ENCODE peak calls at places on chromosome 9, in four cellular contexts. L is spleen, F is frontal cortex, C is COR-L47. M is an unnamed sample.

GRCh38 chr9:123354806-123355508 is 1.0 kb upstream of the CRB2 start:
- DNase-seq in L (no peak), F (peak), C (no peak), M (no peak)

GRCh38 chr9:134136117-134136996 is 475 bp downstream of the WDR5 start:
- DNase-seq in F (peak), L (no peak), C (no peak), M (no peak)

GRCh38 chr9:71442937-71443336 is 321.5 kb upstream of the TRPM3 start:
- DNase-seq in C (no peak), L (no peak), F (no peak), M (no peak)

GRCh38 chr9:119898316-119898715 is 529.1 kb upstream of the BRINP1 start:
- DNase-seq in L (no peak), F (no peak), C (no peak), M (no peak)

GRCh38 chr9:19498015-19498414 is 89.2 kb downstream of the ACER2 start:
- DNase-seq in F (no peak), L (no peak), C (no peak), M (no peak)

GRCh38 chr9:34991833-34992375 is 2.4 kb downstream of the DNAJB5 start:
- DNase-seq in L (no peak), C (no peak), F (no peak), M (peak)

GRCh38 chr9:98879094-98879957 is 64.4 kb upstream of the COL15A1 start:
- DNase-seq in C (no peak), F (no peak), L (no peak), M (no peak)

GRCh38 chr9:122203995-122204394 is 24.8 kb downstream of the LHX6 start:
- DNase-seq in C (no peak), F (no peak), L (no peak), M (no peak)

GRCh38 chr9:116700882-116701836 is 14.1 kb downstream of the TRIM32 start:
- DNase-seq in F (no peak), L (no peak), C (no peak), M (no peak)

GRCh38 chr9:127809562-127810377 is 7.1 kb downstream of the FPGS start:
- DNase-seq in L (no peak), C (no peak), F (peak), M (peak)

GRCh38 chr9:3736186-3736585 is 210.4 kb upstream of the RFX3 start:
- DNase-seq in C (no peak), F (no peak), L (no peak), M (no peak)

GRCh38 chr9:90702431-90702830 is 59.8 kb upstream of the DIRAS2 start:
- DNase-seq in C (no peak), L (no peak), F (no peak), M (no peak)

GRCh38 chr9:122092611-122093506 is at the start of gene TTLL11:
- DNase-seq in F (peak), L (peak), C (peak), M (peak)

GRCh38 chr9:18587988-18588387 is 114.0 kb downstream of the ADAMTSL1 start:
- DNase-seq in F (no peak), C (no peak), L (no peak), M (no peak)

GRCh38 chr9:86064220-86064619 is 35.1 kb downstream of the GOLM1 start:
- DNase-seq in F (no peak), L (no peak), C (no peak), M (no peak)

GRCh38 chr9:14511452-14511851 is 181.8 kb downstream of the ZDHHC21 start:
- DNase-seq in F (no peak), C (no peak), L (no peak), M (no peak)

GRCh38 chr9:2729003-2729402 is 11.7 kb downstream of the KCNV2 start:
- DNase-seq in C (no peak), L (no peak), F (no peak), M (no peak)

GRCh38 chr9:87683751-87684626 is 41.9 kb upstream of the CTSL start:
- DNase-seq in L (no peak), C (no peak), F (no peak), M (no peak)

GRCh38 chr9:138020795-138021182 is 143.2 kb downstream of the CACNA1B start:
- DNase-seq in L (no peak), C (no peak), F (no peak), M (no peak)

GRCh38 chr9:16119861-16120641 is 567.2 kb downstream of the CCDC171 start:
- DNase-seq in F (no peak), C (no peak), L (no peak), M (no peak)

GRCh38 chr9:31608413-31608812 is 776.0 kb upstream of the ACO1 start:
- DNase-seq in F (no peak), L (no peak), C (no peak), M (no peak)

GRCh38 chr9:69193685-69194032 is 19.6 kb downstream of the TJP2 start:
- DNase-seq in C (peak), F (no peak), L (no peak), M (no peak)

GRCh38 chr9:131969469-131969989 is 110.1 kb downstream of the MED27 start:
- DNase-seq in C (no peak), L (no peak), F (no peak), M (no peak)

M was measured in RWPE2.